ENCODE peak calls at places on chromosomes 5 and 9, in five cellular contexts. U is transverse colon; A is effector memory CD4-positive, alpha-beta T cell; G is CD4-positive, CD25-positive, alpha-beta regulatory T cell; L is psoas muscle. Y is an unnamed sample.

GRCh38 chr5:179267071-179267670 is 78.1 kb downstream of the ADAMTS2 start:
- DNase-seq in U (peak; percentile 7), A (no peak), G (no peak), L (peak; percentile 39), Y (no peak)

GRCh38 chr5:58090704-58091103 is 369.2 kb downstream of the PLK2 start:
- DNase-seq in U (no peak), A (no peak), G (no peak), L (no peak), Y (no peak)

GRCh38 chr9:34254966-34255825 is 73.9 kb downstream of the KIF24 start:
- DNase-seq in U (no peak), A (no peak), G (no peak), L (peak; percentile 44), Y (no peak)

GRCh38 chr5:122151640-122152039 is 22.3 kb downstream of the ZNF474 start:
- DNase-seq in U (no peak), A (no peak), G (no peak), L (no peak), Y (no peak)

GRCh38 chr5:178356459-178356872 is 123.9 kb upstream of the PHYKPL start:
- DNase-seq in U (no peak), A (no peak), G (no peak), L (no peak), Y (no peak)

GRCh38 chr9:70478963-70479641 is 64.6 kb upstream of the KLF9 start:
- DNase-seq in U (peak; percentile 36), A (no peak), G (no peak), L (peak; percentile 41), Y (no peak)

GRCh38 chr5:52604151-52604550 is 183.6 kb upstream of the ITGA1 start:
- DNase-seq in U (no peak), A (no peak), G (no peak), L (no peak), Y (no peak)

GRCh38 chr5:66442951-66443445 is 153.2 kb upstream of the MAST4 start:
- DNase-seq in U (no peak), A (no peak), G (no peak), L (no peak), Y (no peak)

GRCh38 chr5:84383816-84384603 is 670 bp downstream of the EDIL3 start:
- DNase-seq in U (peak; percentile 51), A (no peak), G (no peak), L (no peak), Y (no peak)

GRCh38 chr5:143536364-143536763 is 132.9 kb upstream of the NR3C1 start:
- DNase-seq in U (no peak), A (no peak), G (no peak), L (peak; percentile 27), Y (no peak)

GRCh38 chr5:71748360-71748759 is 29.3 kb downstream of the CARTPT start:
- DNase-seq in U (peak; percentile 92), A (no peak), G (no peak), L (peak; percentile 12), Y (no peak)

GRCh38 chr5:93611900-93612898 is 29.2 kb downstream of the NR2F1 start:
- DNase-seq in U (no peak), A (no peak), G (no peak), L (no peak), Y (no peak)

GRCh38 chr9:10855847-10856246 is 243.0 kb upstream of the PTPRD start:
- DNase-seq in U (no peak), A (no peak), G (no peak), L (no peak), Y (peak; percentile 49)

GRCh38 chr9:10858817-10859216 is 246.0 kb upstream of the PTPRD start:
- DNase-seq in U (no peak), A (no peak), G (no peak), L (no peak), Y (no peak)
- H3K9me3 ChIP-seq in U (no peaks in the 10 kb centered on the region), A (peaks cover 4% of the 10 kb centered on the region), G (peaks cover 6% of the 10 kb centered on the region), L (no peaks in the 10 kb centered on the region), Y (peaks cover 15% of the 10 kb centered on the region)

DNA sequence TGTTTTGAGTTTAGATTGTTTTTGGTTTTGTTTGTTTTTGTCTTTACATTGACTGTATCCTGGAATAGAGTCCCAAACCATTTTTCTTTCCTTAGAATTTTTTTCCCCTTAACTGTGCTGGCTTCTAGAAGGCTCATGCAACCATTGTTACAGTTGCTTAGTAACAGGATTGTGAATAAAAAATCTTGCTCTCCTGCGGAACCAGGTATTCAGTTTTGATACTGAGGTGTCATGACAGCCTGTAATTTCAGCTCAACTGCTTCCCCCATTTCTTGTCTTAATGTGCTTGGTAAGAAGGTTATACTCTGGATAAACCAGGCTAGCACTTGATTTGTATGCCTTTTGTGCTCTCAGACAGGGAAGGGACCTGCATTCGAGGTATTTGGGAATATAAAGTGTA is 42.1 kb downstream of the FOCAD start:
- DNase-seq in U (no peak), A (no peak), G (no peak), L (no peak), Y (no peak)
- H3K9me3 ChIP-seq in U (no peaks in the 10 kb centered on the region), A (no peaks in the 10 kb centered on the region), G (no peaks in the 10 kb centered on the region), L (no peaks in the 10 kb centered on the region), Y (no peaks in the 10 kb centered on the region)

DNA sequence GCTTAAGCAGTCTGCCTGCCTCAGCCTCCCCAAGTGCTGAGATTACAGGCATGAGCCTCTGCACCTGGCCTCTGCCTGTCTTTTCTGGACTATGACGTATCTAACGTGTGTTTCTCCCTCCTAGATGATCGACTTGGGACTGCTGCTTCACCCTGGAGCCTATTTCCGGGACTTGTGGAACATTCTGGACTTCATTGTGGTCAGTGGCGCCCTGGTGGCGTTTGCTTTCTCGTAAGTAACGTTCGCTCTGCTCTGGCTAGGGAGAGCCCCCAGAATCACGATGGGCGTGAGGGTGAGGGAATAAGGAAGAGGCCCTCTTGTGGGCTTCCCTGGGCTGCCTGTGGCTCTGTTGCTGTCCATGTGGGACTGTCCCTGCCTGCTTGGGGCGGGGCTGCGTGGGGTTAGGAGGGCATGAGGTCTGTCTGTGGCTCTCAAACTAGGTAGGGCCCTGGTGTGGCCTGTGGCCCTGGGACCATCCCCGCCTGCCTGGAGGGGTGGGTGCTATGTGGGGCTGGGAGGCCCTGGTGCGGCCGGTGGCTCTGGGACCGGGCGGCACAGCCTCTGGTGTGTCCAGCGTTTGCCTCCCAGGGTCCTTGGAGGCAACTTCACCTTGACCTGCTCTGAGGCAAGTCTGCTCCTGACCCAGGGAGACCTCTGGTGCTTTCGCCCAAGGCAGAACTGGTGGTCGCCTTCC is 171.7 kb downstream of the CACNA1B start:
- DNase-seq in U (no peak), A (no peak), G (no peak), L (no peak), Y (no peak)
- H3K9me3 ChIP-seq in U (no peaks in the 10 kb centered on the region), A (no peaks in the 10 kb centered on the region), G (no peaks in the 10 kb centered on the region), L (no peaks in the 10 kb centered on the region), Y (no peaks in the 10 kb centered on the region)

GRCh38 chr5:177081859-177082258 is 4.9 kb upstream of the FGFR4 start:
- DNase-seq in U (no peak), A (no peak), G (no peak), L (no peak), Y (no peak)
- H3K9me3 ChIP-seq in U (no peaks in the 10 kb centered on the region), A (no peaks in the 10 kb centered on the region), G (no peaks in the 10 kb centered on the region), L (no peaks in the 10 kb centered on the region), Y (no peaks in the 10 kb centered on the region)

Y was measured in Karpas-422.